ENCODE peak calls at places on chromosomes 2 and 18, in ten cellular contexts. U is CD8-positive, alpha-beta memory T cell; T is CD8-positive, alpha-beta T cell; R is Panc1; I is lung; N is HCT116; Q is PC-9; J is neural progenitor cell; O is tibial artery; Z is substantia nigra. B is an unnamed sample.

GRCh38 chr2:156892449-156893335 is 364.8 kb upstream of the GALNT5 start:
- DNase-seq in U (no peak), T (no peak), R (peak; percentile 30), I (no peak), N (peak; percentile 68), Q (no peak), J (peak; percentile 67), O (no peak), Z (no peak), B (no peak)

GRCh38 chr2:118431586-118431985 is 343.3 kb downstream of the INSIG2 start:
- DNase-seq in U (no peak), T (no peak), R (no peak), I (no peak), N (no peak), Q (no peak), J (no peak), O (no peak), Z (no peak), B (no peak)

GRCh38 chr2:18536100-18536499 is 24.4 kb downstream of the RDH14 start:
- DNase-seq in U (no peak), T (no peak), R (no peak), I (no peak), N (no peak), Q (no peak), J (no peak), O (no peak), Z (no peak), B (no peak)

GRCh38 chr2:18096836-18097405 is 218.5 kb downstream of the KCNS3 start:
- DNase-seq in U (no peak), T (no peak), R (no peak), I (no peak), N (no peak), Q (no peak), J (no peak), O (no peak), Z (no peak), B (no peak)

GRCh38 chr2:207091928-207092327 is 73.8 kb downstream of the KLF7 start:
- DNase-seq in U (no peak), T (no peak), R (no peak), I (no peak), N (no peak), Q (no peak), J (no peak), O (no peak), Z (no peak), B (no peak)

GRCh38 chr2:27152102-27152795 is 3.4 kb downstream of the TCF23 start:
- DNase-seq in U (no peak), T (no peak), R (no peak), I (no peak), N (no peak), Q (no peak), J (no peak), O (peak; percentile 48), Z (no peak), B (no peak)

GRCh38 chr2:98902209-98903063 is 33.6 kb downstream of the CRACDL start:
- DNase-seq in U (no peak), T (peak; percentile 45), R (no peak), I (peak; percentile 26), N (no peak), Q (no peak), J (no peak), O (no peak), Z (no peak), B (no peak)

GRCh38 chr18:63604791-63605567 is 17.8 kb downstream of the SERPINB13 start:
- DNase-seq in U (no peak), T (no peak), R (no peak), I (no peak), N (peak; percentile 59), Q (peak; percentile 56), J (no peak), O (no peak), Z (no peak), B (no peak)

GRCh38 chr2:128330583-128330982 is 11.9 kb upstream of the HS6ST1 start:
- DNase-seq in U (no peak), T (no peak), R (no peak), I (no peak), N (no peak), Q (no peak), J (no peak), O (no peak), Z (no peak), B (no peak)

GRCh38 chr2:27954771-27955384 is 64.3 kb downstream of the BABAM2 start:
- DNase-seq in U (no peak), T (no peak), R (peak; percentile 97), I (peak; percentile 60), N (no peak), Q (peak; percentile 48), J (no peak), O (peak; percentile 87), Z (no peak), B (no peak)

DNA sequence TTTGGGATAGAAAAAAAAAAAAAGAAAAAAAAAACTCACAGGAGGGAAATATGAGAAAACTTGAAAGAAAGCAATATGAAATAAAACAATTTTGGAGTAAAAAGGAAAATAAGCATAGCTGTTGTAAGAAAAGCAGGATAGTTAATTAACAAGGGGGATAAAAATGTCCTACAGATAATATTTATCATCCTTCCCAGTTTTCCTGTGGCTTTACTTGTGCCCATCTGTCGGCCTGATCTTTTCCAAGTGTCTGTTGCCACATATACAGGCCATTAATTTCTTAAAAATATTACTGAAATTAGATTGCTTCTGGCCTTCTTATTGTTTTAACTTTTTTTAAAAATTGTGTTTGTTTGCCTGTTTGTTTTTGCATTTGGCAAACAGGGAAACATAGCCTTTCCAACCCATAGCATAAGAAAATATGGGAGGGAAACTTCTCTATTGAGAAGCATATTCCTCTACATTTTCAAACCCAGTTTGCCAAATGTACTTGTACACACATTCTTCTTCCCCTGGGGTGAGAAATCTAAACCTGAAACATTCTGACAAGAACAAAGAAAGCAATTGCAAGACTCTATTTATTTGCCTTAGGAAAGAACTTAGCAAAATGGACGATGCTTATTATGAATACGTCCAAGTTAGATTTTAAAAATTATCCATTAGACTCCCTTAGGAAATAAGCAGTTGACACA is 272.3 kb downstream of the CDH20 start:
- DNase-seq in U (no peak), T (no peak), R (no peak), I (no peak), N (no peak), Q (no peak), J (no peak), O (no peak), Z (no peak), B (no peak)
- H3K27ac ChIP-seq in U (no peak overlapping the region), T (no peak overlapping the region), R (no peak overlapping the region), I (peak overlapping the region; percentile 43), N (no peak overlapping the region), Q (no peak overlapping the region), J (no peak overlapping the region), O (peak overlapping the region; percentile 41), Z (no peak overlapping the region), B (no peak overlapping the region)

DNA sequence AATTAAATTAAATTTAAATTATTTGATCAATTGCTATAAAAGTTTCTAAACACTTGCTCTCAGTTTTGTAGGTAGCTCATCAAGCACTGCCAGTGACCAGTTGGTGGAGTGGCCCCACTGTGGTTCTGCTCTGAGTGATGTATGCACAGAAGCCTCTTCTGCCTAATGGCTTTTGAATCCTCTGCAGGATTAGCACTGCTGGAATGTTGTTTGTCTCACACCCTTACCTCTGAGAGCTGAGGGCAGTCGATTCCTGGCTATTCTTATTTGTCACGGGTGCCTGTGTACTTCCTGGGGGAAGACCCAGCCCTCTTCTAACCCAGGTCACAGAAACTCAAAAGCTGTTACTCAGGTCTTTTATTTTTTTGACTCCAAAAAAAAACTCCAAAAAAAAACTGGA is 9.5 kb downstream of the CAPN14 start:
- DNase-seq in U (no peak), T (no peak), R (no peak), I (no peak), N (no peak), Q (peak; percentile 13), J (peak; percentile 72), O (no peak), Z (no peak), B (no peak)
- H3K27ac ChIP-seq in U (no peak overlapping the region), T (no peak overlapping the region), R (no peak overlapping the region), I (no peak overlapping the region), N (no peak overlapping the region), Q (no peak overlapping the region), J (peak overlapping the region; percentile 71), O (no peak overlapping the region), Z (no peak overlapping the region), B (no peak overlapping the region)

DNA sequence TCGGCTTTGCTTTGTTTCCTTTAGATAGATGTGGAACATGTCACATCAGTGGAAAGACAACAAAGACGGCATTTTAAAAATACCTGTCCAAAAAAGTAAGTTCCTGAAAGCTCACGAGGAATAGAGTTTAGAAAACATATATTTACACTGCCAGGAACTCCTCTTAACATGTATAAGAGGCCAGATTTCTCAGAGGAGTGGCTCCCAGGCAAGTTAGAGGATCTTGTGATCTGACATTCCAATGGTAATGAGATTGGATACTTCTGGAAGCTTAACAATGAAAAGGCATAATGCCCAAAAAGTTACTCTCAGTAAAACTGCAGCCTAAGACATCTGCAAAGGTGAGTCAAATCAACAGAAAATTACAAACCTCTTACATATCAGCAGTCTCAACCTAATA is 77.1 kb downstream of the CYRIA start:
- DNase-seq in U (no peak), T (no peak), R (no peak), I (no peak), N (no peak), Q (no peak), J (peak; percentile 36), O (no peak), Z (no peak), B (no peak)
- H3K27ac ChIP-seq in U (no peak overlapping the region), T (no peak overlapping the region), R (no peak overlapping the region), I (no peak overlapping the region), N (no peak overlapping the region), Q (no peak overlapping the region), J (no peak overlapping the region), O (no peak overlapping the region), Z (no peak overlapping the region), B (no peak overlapping the region)

GRCh38 chr2:43325448-43325811 is 99.0 kb upstream of the ZFP36L2 start:
- DNase-seq in U (no peak), T (no peak), R (no peak), I (no peak), N (no peak), Q (no peak), J (no peak), O (no peak), Z (no peak), B (no peak)
- H3K27ac ChIP-seq in U (no peak overlapping the region), T (no peak overlapping the region), R (no peak overlapping the region), I (no peak overlapping the region), N (no peak overlapping the region), Q (no peak overlapping the region), J (no peak overlapping the region), O (peak overlapping the region; percentile 88), Z (no peak overlapping the region), B (peak overlapping the region; percentile 47)